ENCODE peak calls at places on chromosomes 11 and 22, in seven cellular contexts. One of them, this sample, is unnamed.

GRCh38 chr11:693415-693831 is 1.6 kb downstream of the DEAF1 start:
- DNase-seq in OCI-LY7: no peak
- DNase-seq in Panc1: no peak
- DNase-seq in transverse colon: no peak
- DNase-seq in effector memory CD4-positive, alpha-beta T cell: no peak
- DNase-seq in A549: no peak
- DNase-seq in cardiac muscle cell: no peak
- DNase-seq in this sample: no peak

GRCh38 chr11:19890308-19890707 is 177.7 kb downstream of the NAV2 start:
- DNase-seq in OCI-LY7: no peak
- DNase-seq in Panc1: no peak
- DNase-seq in transverse colon: no peak
- DNase-seq in effector memory CD4-positive, alpha-beta T cell: no peak
- DNase-seq in A549: no peak
- DNase-seq in cardiac muscle cell: no peak
- DNase-seq in this sample: no peak

GRCh38 chr11:129247129-129247528 is 55.0 kb upstream of the ARHGAP32 start:
- DNase-seq in OCI-LY7: no peak
- DNase-seq in Panc1: peak; percentile 8
- DNase-seq in transverse colon: no peak
- DNase-seq in effector memory CD4-positive, alpha-beta T cell: no peak
- DNase-seq in A549: peak; percentile 8
- DNase-seq in cardiac muscle cell: no peak
- DNase-seq in this sample: no peak

GRCh38 chr22:46878549-46878948 is 116.1 kb downstream of the TBC1D22A start:
- DNase-seq in OCI-LY7: no peak
- DNase-seq in Panc1: no peak
- DNase-seq in transverse colon: no peak
- DNase-seq in effector memory CD4-positive, alpha-beta T cell: no peak
- DNase-seq in A549: no peak
- DNase-seq in cardiac muscle cell: no peak
- DNase-seq in this sample: no peak

GRCh38 chr11:60786811-60787567 is 1.9 kb downstream of the MS4A10 start:
- DNase-seq in OCI-LY7: no peak
- DNase-seq in Panc1: no peak
- DNase-seq in transverse colon: peak; percentile 71
- DNase-seq in effector memory CD4-positive, alpha-beta T cell: no peak
- DNase-seq in A549: no peak
- DNase-seq in cardiac muscle cell: peak; percentile 57
- DNase-seq in this sample: no peak

GRCh38 chr11:7637447-7638157 is 35.7 kb downstream of the CYB5R2 start:
- DNase-seq in OCI-LY7: no peak
- DNase-seq in Panc1: no peak
- DNase-seq in transverse colon: no peak
- DNase-seq in effector memory CD4-positive, alpha-beta T cell: no peak
- DNase-seq in A549: no peak
- DNase-seq in cardiac muscle cell: no peak
- DNase-seq in this sample: no peak

GRCh38 chr22:49776891-49777290 is 50.8 kb downstream of the BRD1 start:
- DNase-seq in OCI-LY7: no peak
- DNase-seq in Panc1: no peak
- DNase-seq in transverse colon: no peak
- DNase-seq in effector memory CD4-positive, alpha-beta T cell: no peak
- DNase-seq in A549: no peak
- DNase-seq in cardiac muscle cell: no peak
- DNase-seq in this sample: no peak

GRCh38 chr22:19807914-19808872 is 46.5 kb downstream of the GNB1L start:
- DNase-seq in OCI-LY7: no peak
- DNase-seq in Panc1: no peak
- DNase-seq in transverse colon: no peak
- DNase-seq in effector memory CD4-positive, alpha-beta T cell: no peak
- DNase-seq in A549: no peak
- DNase-seq in cardiac muscle cell: no peak
- DNase-seq in this sample: no peak

GRCh38 chr11:76131142-76131541 is 75.2 kb downstream of the WNT11 start:
- DNase-seq in OCI-LY7: no peak
- DNase-seq in Panc1: no peak
- DNase-seq in transverse colon: no peak
- DNase-seq in effector memory CD4-positive, alpha-beta T cell: no peak
- DNase-seq in A549: no peak
- DNase-seq in cardiac muscle cell: no peak
- DNase-seq in this sample: no peak

GRCh38 chr11:63609536-63609935 is 4.7 kb downstream of the PLAAT3 start:
- DNase-seq in OCI-LY7: no peak
- DNase-seq in Panc1: no peak
- DNase-seq in transverse colon: peak; percentile 59
- DNase-seq in effector memory CD4-positive, alpha-beta T cell: no peak
- DNase-seq in A549: no peak
- DNase-seq in cardiac muscle cell: no peak
- DNase-seq in this sample: no peak

GRCh38 chr11:117564321-117564720 is 232.7 kb downstream of the DSCAML1 start:
- DNase-seq in OCI-LY7: no peak
- DNase-seq in Panc1: no peak
- DNase-seq in transverse colon: no peak
- DNase-seq in effector memory CD4-positive, alpha-beta T cell: no peak
- DNase-seq in A549: no peak
- DNase-seq in cardiac muscle cell: no peak
- DNase-seq in this sample: peak; percentile 5

GRCh38 chr22:44266811-44267760 is 45.7 kb downstream of the SHISAL1 start:
- DNase-seq in OCI-LY7: no peak
- DNase-seq in Panc1: no peak
- DNase-seq in transverse colon: no peak
- DNase-seq in effector memory CD4-positive, alpha-beta T cell: no peak
- DNase-seq in A549: no peak
- DNase-seq in cardiac muscle cell: no peak
- DNase-seq in this sample: no peak

GRCh38 chr11:75268626-75269366 is 28.2 kb downstream of the TPBGL start:
- DNase-seq in OCI-LY7: no peak
- DNase-seq in Panc1: no peak
- DNase-seq in transverse colon: peak; percentile 4
- DNase-seq in effector memory CD4-positive, alpha-beta T cell: no peak
- DNase-seq in A549: no peak
- DNase-seq in cardiac muscle cell: no peak
- DNase-seq in this sample: peak; percentile 59

GRCh38 chr11:107669893-107670601 is 41.8 kb downstream of the SLN start:
- DNase-seq in OCI-LY7: no peak
- DNase-seq in Panc1: no peak
- DNase-seq in transverse colon: no peak
- DNase-seq in effector memory CD4-positive, alpha-beta T cell: no peak
- DNase-seq in A549: no peak
- DNase-seq in cardiac muscle cell: no peak
- DNase-seq in this sample: no peak

GRCh38 chr11:128929991-128930390 is 12.7 kb downstream of the TP53AIP1 start:
- DNase-seq in OCI-LY7: no peak
- DNase-seq in Panc1: no peak
- DNase-seq in transverse colon: no peak
- DNase-seq in effector memory CD4-positive, alpha-beta T cell: no peak
- DNase-seq in A549: no peak
- DNase-seq in cardiac muscle cell: peak; percentile 22
- DNase-seq in this sample: no peak

GRCh38 chr22:39926175-39927152 is 25.6 kb downstream of the GRAP2 start:
- DNase-seq in OCI-LY7: no peak
- DNase-seq in Panc1: no peak
- DNase-seq in transverse colon: peak; percentile 28
- DNase-seq in effector memory CD4-positive, alpha-beta T cell: no peak
- DNase-seq in A549: no peak
- DNase-seq in cardiac muscle cell: no peak
- DNase-seq in this sample: no peak

GRCh38 chr11:114179234-114179941 is 116.8 kb upstream of the NNMT start:
- DNase-seq in OCI-LY7: peak; percentile 26
- DNase-seq in Panc1: no peak
- DNase-seq in transverse colon: peak; percentile 87
- DNase-seq in effector memory CD4-positive, alpha-beta T cell: no peak
- DNase-seq in A549: no peak
- DNase-seq in cardiac muscle cell: peak; percentile 24
- DNase-seq in this sample: peak; percentile 80

GRCh38 chr22:18111759-18112330 is 1.2 kb downstream of the TUBA8 start:
- DNase-seq in OCI-LY7: no peak
- DNase-seq in Panc1: no peak
- DNase-seq in transverse colon: no peak
- DNase-seq in effector memory CD4-positive, alpha-beta T cell: no peak
- DNase-seq in A549: no peak
- DNase-seq in cardiac muscle cell: no peak
- DNase-seq in this sample: no peak

GRCh38 chr22:19891350-19892248 is 36.9 kb upstream of the GNB1L start:
- DNase-seq in OCI-LY7: peak; percentile 98
- DNase-seq in Panc1: no peak
- DNase-seq in transverse colon: no peak
- DNase-seq in effector memory CD4-positive, alpha-beta T cell: peak; percentile 79
- DNase-seq in A549: no peak
- DNase-seq in cardiac muscle cell: no peak
- DNase-seq in this sample: no peak

GRCh38 chr11:122791411-122791810 is 46.9 kb upstream of the CRTAM start:
- DNase-seq in OCI-LY7: no peak
- DNase-seq in Panc1: peak; percentile 28
- DNase-seq in transverse colon: no peak
- DNase-seq in effector memory CD4-positive, alpha-beta T cell: no peak
- DNase-seq in A549: no peak
- DNase-seq in cardiac muscle cell: no peak
- DNase-seq in this sample: no peak

GRCh38 chr11:82733444-82734119 is at the start of gene FAM181B:
- DNase-seq in OCI-LY7: no peak
- DNase-seq in Panc1: no peak
- DNase-seq in transverse colon: peak; percentile 38
- DNase-seq in effector memory CD4-positive, alpha-beta T cell: no peak
- DNase-seq in A549: peak; percentile 11
- DNase-seq in cardiac muscle cell: peak; percentile 85
- DNase-seq in this sample: peak; percentile 70

GRCh38 chr11:120569903-120570302 is 58.4 kb downstream of the GRIK4 start:
- DNase-seq in OCI-LY7: no peak
- DNase-seq in Panc1: no peak
- DNase-seq in transverse colon: no peak
- DNase-seq in effector memory CD4-positive, alpha-beta T cell: no peak
- DNase-seq in A549: no peak
- DNase-seq in cardiac muscle cell: no peak
- DNase-seq in this sample: no peak

GRCh38 chr11:18064035-18064434 is 18.0 kb upstream of the TPH1 start:
- DNase-seq in OCI-LY7: no peak
- DNase-seq in Panc1: no peak
- DNase-seq in transverse colon: no peak
- DNase-seq in effector memory CD4-positive, alpha-beta T cell: no peak
- DNase-seq in A549: no peak
- DNase-seq in cardiac muscle cell: no peak
- DNase-seq in this sample: no peak

GRCh38 chr11:18063131-18063530 is 17.1 kb upstream of the TPH1 start:
- DNase-seq in OCI-LY7: no peak
- DNase-seq in Panc1: no peak
- DNase-seq in transverse colon: no peak
- DNase-seq in effector memory CD4-positive, alpha-beta T cell: no peak
- DNase-seq in A549: no peak
- DNase-seq in cardiac muscle cell: no peak
- DNase-seq in this sample: no peak

GRCh38 chr11:18064450-18065048 is 18.5 kb upstream of the TPH1 start:
- DNase-seq in OCI-LY7: no peak
- DNase-seq in Panc1: no peak
- DNase-seq in transverse colon: no peak
- DNase-seq in effector memory CD4-positive, alpha-beta T cell: no peak
- DNase-seq in A549: no peak
- DNase-seq in cardiac muscle cell: no peak
- DNase-seq in this sample: no peak

GRCh38 chr11:18065572-18065971 is 19.5 kb upstream of the TPH1 start:
- DNase-seq in OCI-LY7: peak; percentile 83
- DNase-seq in Panc1: no peak
- DNase-seq in transverse colon: peak; percentile 32
- DNase-seq in effector memory CD4-positive, alpha-beta T cell: no peak
- DNase-seq in A549: no peak
- DNase-seq in cardiac muscle cell: peak; percentile 26
- DNase-seq in this sample: no peak

GRCh38 chr11:18061351-18061750 is 15.3 kb upstream of the TPH1 start:
- DNase-seq in OCI-LY7: no peak
- DNase-seq in Panc1: no peak
- DNase-seq in transverse colon: no peak
- DNase-seq in effector memory CD4-positive, alpha-beta T cell: no peak
- DNase-seq in A549: no peak
- DNase-seq in cardiac muscle cell: no peak
- DNase-seq in this sample: no peak
- H3K27ac ChIP-seq in OCI-LY7: no peak overlapping the region
- H3K27ac ChIP-seq in Panc1: no peak overlapping the region
- H3K27ac ChIP-seq in transverse colon: no peak overlapping the region
- H3K27ac ChIP-seq in effector memory CD4-positive, alpha-beta T cell: no peak overlapping the region
- H3K27ac ChIP-seq in A549: no peak overlapping the region
- H3K27ac ChIP-seq in cardiac muscle cell: no peak overlapping the region
- H3K27ac ChIP-seq in this sample: no peak overlapping the region

DNA sequence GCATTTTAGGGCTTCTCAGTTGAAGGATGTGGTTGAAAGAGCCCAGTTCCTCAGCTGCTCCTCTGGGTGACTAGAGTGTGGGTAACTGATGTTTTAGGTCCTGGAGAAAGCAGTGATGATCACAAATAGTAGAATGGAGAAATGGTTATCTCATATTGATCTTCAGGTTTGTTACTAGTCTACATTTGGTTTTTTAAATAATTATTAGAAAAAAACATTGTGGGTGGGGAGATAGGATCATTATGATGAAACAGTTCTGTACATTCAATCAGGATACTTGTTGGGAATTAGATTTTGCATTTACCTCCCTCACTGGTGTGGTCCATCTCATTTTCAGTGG is 24.9 kb downstream of the SREBF2 start:
- DNase-seq in OCI-LY7: no peak
- DNase-seq in Panc1: no peak
- DNase-seq in transverse colon: no peak
- DNase-seq in effector memory CD4-positive, alpha-beta T cell: no peak
- DNase-seq in A549: no peak
- DNase-seq in cardiac muscle cell: no peak
- DNase-seq in this sample: no peak
- H3K27ac ChIP-seq in OCI-LY7: peak overlapping the region; percentile 98
- H3K27ac ChIP-seq in Panc1: no peak overlapping the region
- H3K27ac ChIP-seq in transverse colon: no peak overlapping the region
- H3K27ac ChIP-seq in effector memory CD4-positive, alpha-beta T cell: peak overlapping the region; percentile 29
- H3K27ac ChIP-seq in A549: peak overlapping the region; percentile 47
- H3K27ac ChIP-seq in cardiac muscle cell: peak overlapping the region; percentile 40
- H3K27ac ChIP-seq in this sample: no peak overlapping the region

GRCh38 chr11:86914836-86915519 is 40.2 kb downstream of the FZD4 start:
- DNase-seq in OCI-LY7: no peak
- DNase-seq in Panc1: no peak
- DNase-seq in transverse colon: no peak
- DNase-seq in effector memory CD4-positive, alpha-beta T cell: no peak
- DNase-seq in A549: no peak
- DNase-seq in cardiac muscle cell: no peak
- DNase-seq in this sample: no peak
- H3K27ac ChIP-seq in OCI-LY7: no peak overlapping the region
- H3K27ac ChIP-seq in Panc1: peak overlapping the region; percentile 55
- H3K27ac ChIP-seq in transverse colon: no peak overlapping the region
- H3K27ac ChIP-seq in effector memory CD4-positive, alpha-beta T cell: no peak overlapping the region
- H3K27ac ChIP-seq in A549: peak overlapping the region; percentile 53
- H3K27ac ChIP-seq in cardiac muscle cell: no peak overlapping the region
- H3K27ac ChIP-seq in this sample: no peak overlapping the region

GRCh38 chr11:12052676-12053605 is 44.5 kb upstream of the DKK3 start:
- DNase-seq in OCI-LY7: no peak
- DNase-seq in Panc1: no peak
- DNase-seq in transverse colon: no peak
- DNase-seq in effector memory CD4-positive, alpha-beta T cell: no peak
- DNase-seq in A549: no peak
- DNase-seq in cardiac muscle cell: no peak
- DNase-seq in this sample: no peak
- H3K27ac ChIP-seq in OCI-LY7: no peak overlapping the region
- H3K27ac ChIP-seq in Panc1: peak overlapping the region; percentile 58
- H3K27ac ChIP-seq in transverse colon: peak overlapping the region; percentile 39
- H3K27ac ChIP-seq in effector memory CD4-positive, alpha-beta T cell: no peak overlapping the region
- H3K27ac ChIP-seq in A549: peak overlapping the region; percentile 83
- H3K27ac ChIP-seq in cardiac muscle cell: no peak overlapping the region
- H3K27ac ChIP-seq in this sample: no peak overlapping the region

This sample was measured in upper lobe of right lung.